ENCODE peak calls at places on chromosome 6, in six cellular contexts. E is neural crest cell; W is activated T-cell treated with anti-CD3 and anti-CD28 coated beads, Interleukin-2, amount 50 U/mL, for 48 hours; L is GM12891; T is activated naive CD8-positive, alpha-beta T cell treated with anti-CD3 and anti-CD28 coated beads for 36 hours; C is effector CD4-positive, alpha-beta T cell. D is an unnamed sample.

GRCh38 chr6:110255356-110255755 is 75.1 kb downstream of the CDC40 start:
- DNase-seq in T (peak), L (peak), W (peak), C (no peak), E (peak), D (no peak)

GRCh38 chr6:26097268-26097875 is 10.1 kb downstream of the HFE start:
- DNase-seq in W (peak), L (no peak), T (peak), E (peak), C (peak), D (peak)

GRCh38 chr6:56902551-56903464 is 52.1 kb upstream of the BEND6 start:
- DNase-seq in C (no peak), T (no peak), E (no peak), L (no peak), W (no peak), D (no peak)

GRCh38 chr6:168335341-168335740 is 15.8 kb upstream of the DACT2 start:
- DNase-seq in W (no peak), L (no peak), C (no peak), E (no peak), T (no peak), D (no peak)

GRCh38 chr6:3740551-3741476 is 10.7 kb downstream of the PXDC1 start:
- DNase-seq in C (no peak), T (no peak), E (no peak), W (no peak), L (no peak), D (no peak)

GRCh38 chr6:34142599-34142998 is 3.3 kb downstream of the GRM4 start:
- DNase-seq in T (peak), C (no peak), W (peak), L (no peak), E (no peak), D (no peak)

GRCh38 chr6:11439908-11440307 is 97.6 kb upstream of the TMEM170B start:
- DNase-seq in T (no peak), C (no peak), E (no peak), W (no peak), L (no peak), D (no peak)

GRCh38 chr6:101429291-101429690 is 35.8 kb downstream of the GRIK2 start:
- DNase-seq in L (no peak), W (no peak), C (no peak), E (no peak), T (no peak), D (no peak)

GRCh38 chr6:2344319-2344905 is 99.0 kb upstream of the GMDS start:
- DNase-seq in C (no peak), L (no peak), E (no peak), T (no peak), W (no peak), D (no peak)

GRCh38 chr6:46606318-46606717 is 46.3 kb downstream of the CYP39A1 start:
- DNase-seq in T (no peak), L (no peak), E (no peak), C (no peak), W (no peak), D (no peak)

GRCh38 chr6:134324766-134325165 is 6.9 kb upstream of the SGK1 start:
- DNase-seq in C (no peak), E (no peak), L (no peak), T (no peak), W (no peak), D (no peak)

D was measured in stimulated activated naive CD4-positive, alpha-beta T cell.